ENCODE peak calls at places on chromosomes 3 and 15, in seven cellular contexts. Q is stomach, B is nucleus accumbens, C is smooth muscle cell of the brain vasculature, U is NCI-H446, R is SW480, X is erythroblast. T is an unnamed sample.
A peak's percentile ranks its signal among the peaks of the same experiment; 100 is the strongest.

GRCh38 chr3:160886421-160886820 is 130.4 kb downstream of the PPM1L start:
- DNase-seq in R (no peak), X (no peak), Q (no peak), C (no peak), B (no peak), U (no peak), T (no peak)

GRCh38 chr3:43203022-43203421 is 83.3 kb upstream of the SNRK start:
- DNase-seq in R (no peak), C (no peak), B (no peak), Q (no peak), X (no peak), U (no peak), T (peak; percentile 13)

GRCh38 chr15:75143738-75144334 is 57.8 kb upstream of the C15orf39 start:
- DNase-seq in R (no peak), X (no peak), B (no peak), C (no peak), Q (no peak), U (no peak), T (peak; percentile 21)

GRCh38 chr3:183106635-183107034 is 7.3 kb upstream of the MCCC1 start:
- DNase-seq in U (no peak), C (no peak), R (no peak), B (no peak), Q (no peak), X (no peak), T (no peak)

GRCh38 chr3:81692766-81693165 is 68.7 kb downstream of the GBE1 start:
- DNase-seq in U (no peak), Q (no peak), B (no peak), X (no peak), R (no peak), C (no peak), T (no peak)

GRCh38 chr3:186097663-186098451 is 11.0 kb downstream of the ETV5 start:
- DNase-seq in Q (peak; percentile 77), B (peak; percentile 88), X (peak; percentile 13), C (peak; percentile 96), U (peak; percentile 98), R (peak; percentile 95), T (peak; percentile 63)

GRCh38 chr3:37653466-37653865 is 208.2 kb upstream of the CTDSPL start:
- DNase-seq in Q (no peak), B (no peak), U (no peak), C (no peak), X (no peak), R (no peak), T (no peak)

GRCh38 chr3:38165722-38166387 is 518 bp downstream of the OXSR1 start:
- DNase-seq in R (peak; percentile 69), Q (no peak), X (no peak), U (no peak), B (no peak), C (no peak), T (peak; percentile 45)

GRCh38 chr3:82940124-82940523 is 1178.7 kb upstream of the GBE1 start:
- DNase-seq in R (no peak), U (no peak), B (no peak), C (no peak), X (no peak), Q (no peak), T (no peak)

GRCh38 chr3:33211444-33211843 is 7.2 kb downstream of the SUSD5 start:
- DNase-seq in B (no peak), R (no peak), X (no peak), C (peak; percentile 78), U (no peak), Q (no peak), T (no peak)

GRCh38 chr3:99751649-99752048 is 66.0 kb upstream of the CMSS1 start:
- DNase-seq in B (no peak), U (no peak), C (peak; percentile 3), R (no peak), X (no peak), Q (no peak), T (no peak)

GRCh38 chr3:116707531-116707930 is 2.0 kb upstream of the TUSC7 start:
- DNase-seq in R (no peak), U (no peak), B (no peak), C (no peak), Q (no peak), X (no peak), T (no peak)

GRCh38 chr3:4571690-4572334 is 78.7 kb downstream of the ITPR1 start:
- DNase-seq in Q (no peak), C (no peak), X (peak; percentile 41), B (no peak), U (no peak), R (no peak), T (peak; percentile 78)

T was measured in OCI-M1.